ENCODE peak calls at places on chromosomes 5 and 9, in five cellular contexts. P is astrocyte of the spinal cord, V is prostate gland, C is lower lobe of right lung, T is GM12865. M is an unnamed sample.

GRCh38 chr5:139141841-139142240 is 56.3 kb downstream of the SIL1 start:
- DNase-seq in V (peak), T (no peak), P (peak), C (peak), M (no peak)

GRCh38 chr5:5665225-5666075 is 243.0 kb downstream of the ICE1 start:
- DNase-seq in V (no peak), P (peak), T (no peak), C (no peak), M (no peak)

GRCh38 chr5:57887851-57888621 is 405.4 kb upstream of the ACTBL2 start:
- DNase-seq in V (peak), C (no peak), P (peak), T (peak), M (no peak)

GRCh38 chr9:128251701-128252100 is 24.1 kb downstream of the GOLGA2 start:
- DNase-seq in T (no peak), C (no peak), V (no peak), P (no peak), M (no peak)

GRCh38 chr5:146904890-146905289 is 26.3 kb upstream of the PPP2R2B start:
- DNase-seq in P (no peak), C (no peak), T (no peak), V (no peak), M (no peak)

GRCh38 chr5:135013445-135013844 is 20.6 kb downstream of the PITX1 start:
- DNase-seq in V (no peak), C (no peak), T (no peak), P (no peak), M (no peak)

GRCh38 chr9:129077236-129077635 is 3.7 kb upstream of the DOLPP1 start:
- DNase-seq in P (no peak), V (no peak), C (no peak), T (no peak), M (no peak)

GRCh38 chr9:22165144-22165543 is 156.0 kb upstream of the CDKN2B start:
- DNase-seq in V (no peak), P (peak), C (no peak), T (no peak), M (no peak)

GRCh38 chr5:9505215-9505614 is 40.7 kb downstream of the SEMA5A start:
- DNase-seq in P (no peak), V (no peak), T (no peak), C (no peak), M (no peak)

GRCh38 chr5:31962928-31963327 is 211.2 kb downstream of the GOLPH3 start:
- DNase-seq in V (no peak), P (peak), T (no peak), C (no peak), M (no peak)

GRCh38 chr9:124839612-124840299 is 13.5 kb upstream of the WDR38 start:
- DNase-seq in C (no peak), P (no peak), V (no peak), T (no peak), M (no peak)

GRCh38 chr5:51559390-51559789 is 176.1 kb downstream of the ISL1 start:
- DNase-seq in C (no peak), V (no peak), P (no peak), T (no peak), M (no peak)

GRCh38 chr9:119811030-119811429 is 441.8 kb upstream of the BRINP1 start:
- DNase-seq in T (peak), V (no peak), P (peak), C (no peak), M (no peak)

GRCh38 chr9:130631331-130632080 is 32.9 kb upstream of the PRDM12 start:
- DNase-seq in C (no peak), P (no peak), V (no peak), T (no peak), M (no peak)

GRCh38 chr5:157471709-157472108 is 11.7 kb downstream of the NIPAL4 start:
- DNase-seq in V (no peak), P (no peak), C (no peak), T (peak), M (no peak)

GRCh38 chr9:27368317-27368985 is 71.5 kb upstream of the EQTN start:
- DNase-seq in V (no peak), P (peak), C (no peak), T (no peak), M (no peak)

GRCh38 chr9:105678163-105678562 is 15.9 kb downstream of the TAL2 start:
- DNase-seq in C (no peak), V (no peak), T (no peak), P (no peak), M (no peak)

GRCh38 chr5:147369742-147370374 is 135.0 kb downstream of the STK32A start:
- DNase-seq in P (peak), V (no peak), C (no peak), T (no peak), M (no peak)

GRCh38 chr5:42851441-42851840 is 39.7 kb upstream of the SELENOP start:
- DNase-seq in T (no peak), C (no peak), P (no peak), V (no peak), M (no peak)

GRCh38 chr9:123715258-123715657 is 214.7 kb downstream of the DENND1A start:
- DNase-seq in C (no peak), P (no peak), V (no peak), T (no peak), M (no peak)

GRCh38 chr9:127166651-127167524 is 44.5 kb upstream of the ANGPTL2 start:
- DNase-seq in C (no peak), P (no peak), T (peak), V (no peak), M (peak)

GRCh38 chr9:79020266-79020665 is 551.5 kb upstream of the TLE4 start:
- DNase-seq in C (no peak), P (no peak), V (no peak), T (no peak), M (no peak)

GRCh38 chr5:42496397-42497156 is 73.3 kb downstream of the GHR start:
- DNase-seq in V (no peak), P (no peak), T (no peak), C (no peak), M (no peak)

GRCh38 chr9:27204578-27204977 is 92.4 kb downstream of the EQTN start:
- DNase-seq in V (no peak), P (peak), T (no peak), C (no peak), M (no peak)

GRCh38 chr5:160434022-160434531 is 12.4 kb downstream of the PTTG1 start:
- DNase-seq in V (no peak), T (peak), P (no peak), C (peak), M (no peak)

GRCh38 chr5:80172067-80172690 is 83.7 kb downstream of the SERINC5 start:
- DNase-seq in T (no peak), V (no peak), C (no peak), P (no peak), M (no peak)

GRCh38 chr5:66989286-66989685 is 207.3 kb downstream of the CD180 start:
- DNase-seq in V (no peak), P (peak), C (no peak), T (no peak), M (no peak)

GRCh38 chr5:100757618-100758017 is 145.5 kb downstream of the ST8SIA4 start:
- DNase-seq in C (no peak), P (no peak), T (no peak), V (no peak), M (no peak)

GRCh38 chr5:82597437-82597836 is 319.3 kb upstream of the RPS23 start:
- DNase-seq in T (no peak), C (no peak), P (no peak), V (no peak), M (no peak)

GRCh38 chr5:61618577-61618976 is 286.5 kb downstream of the ZSWIM6 start:
- DNase-seq in T (no peak), P (no peak), V (no peak), C (no peak), M (no peak)

GRCh38 chr5:159682623-159683022 is 233.7 kb upstream of the ADRA1B start:
- DNase-seq in T (no peak), V (no peak), P (no peak), C (no peak), M (no peak)

GRCh38 chr5:16465544-16466432 is at the start of gene ZNF622:
- DNase-seq in C (peak), V (peak), T (peak), P (peak), M (peak)

GRCh38 chr9:16368425-16369087 is 501.9 kb downstream of the BNC2 start:
- DNase-seq in V (no peak), C (no peak), T (no peak), P (no peak), M (no peak)

DNA sequence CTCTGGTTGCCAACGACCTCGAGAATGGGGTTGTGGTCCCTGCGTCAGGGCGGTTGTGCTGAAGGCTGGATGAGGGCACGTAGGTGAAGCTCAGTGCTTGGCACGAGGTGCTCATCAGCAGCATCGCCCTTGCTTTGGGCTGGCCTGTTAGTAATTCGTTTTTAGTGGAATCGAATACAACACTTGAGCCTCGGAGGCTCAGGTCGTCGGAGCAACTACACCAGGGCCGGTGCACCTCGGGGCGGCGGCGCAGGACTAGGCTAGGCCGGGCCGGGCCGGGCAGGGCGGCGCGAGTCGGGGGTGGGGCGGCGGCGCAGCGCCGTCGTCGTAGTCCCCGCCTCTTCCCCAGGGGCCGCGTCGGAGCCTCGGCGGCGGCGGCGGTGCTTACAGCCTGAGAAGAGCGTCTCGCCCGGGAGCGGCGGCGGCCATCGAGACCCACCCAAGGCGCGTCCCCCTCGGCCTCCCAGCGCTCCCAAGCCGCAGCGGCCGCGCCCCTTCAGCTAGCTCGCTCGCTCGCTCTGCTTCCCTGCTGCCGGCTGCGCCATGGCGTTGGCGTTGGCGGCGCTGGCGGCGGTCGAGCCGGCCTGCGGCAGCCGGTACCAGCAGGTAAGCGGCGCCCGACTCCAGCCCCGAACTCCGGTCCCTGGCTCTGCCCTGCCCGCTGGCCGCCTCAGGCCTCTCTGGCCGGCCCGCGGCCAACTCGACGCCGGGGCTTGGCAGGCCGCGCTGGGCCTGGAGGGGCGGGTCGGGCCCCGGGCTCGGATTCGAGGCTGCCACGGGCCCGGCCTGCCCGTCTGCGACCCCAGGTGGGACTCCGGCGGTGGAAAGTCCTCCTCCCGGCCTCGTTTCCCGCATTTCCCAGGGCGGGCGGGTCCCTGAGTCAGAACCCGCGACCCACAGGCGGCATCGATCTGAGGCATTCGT is at the start of gene NDFIP1:
- DNase-seq in C (peak), V (peak), T (peak), P (peak), M (no peak)
- TF ChIP-seq CTCF in C (no peak), V (no peak), T (no peak), P (no peak), M (peak)

GRCh38 chr9:12716823-12717222 is 23.6 kb downstream of the TYRP1 start:
- DNase-seq in P (no peak), T (no peak), V (no peak), C (no peak), M (no peak)

GRCh38 chr9:12719431-12719830 is 26.2 kb downstream of the TYRP1 start:
- DNase-seq in T (no peak), P (peak), V (no peak), C (no peak), M (no peak)

GRCh38 chr9:12720551-12720950 is 27.4 kb downstream of the TYRP1 start:
- DNase-seq in P (no peak), C (no peak), T (no peak), V (no peak), M (no peak)

GRCh38 chr9:12717907-12718306 is 24.7 kb downstream of the TYRP1 start:
- DNase-seq in T (no peak), P (no peak), C (no peak), V (no peak), M (no peak)

DNA sequence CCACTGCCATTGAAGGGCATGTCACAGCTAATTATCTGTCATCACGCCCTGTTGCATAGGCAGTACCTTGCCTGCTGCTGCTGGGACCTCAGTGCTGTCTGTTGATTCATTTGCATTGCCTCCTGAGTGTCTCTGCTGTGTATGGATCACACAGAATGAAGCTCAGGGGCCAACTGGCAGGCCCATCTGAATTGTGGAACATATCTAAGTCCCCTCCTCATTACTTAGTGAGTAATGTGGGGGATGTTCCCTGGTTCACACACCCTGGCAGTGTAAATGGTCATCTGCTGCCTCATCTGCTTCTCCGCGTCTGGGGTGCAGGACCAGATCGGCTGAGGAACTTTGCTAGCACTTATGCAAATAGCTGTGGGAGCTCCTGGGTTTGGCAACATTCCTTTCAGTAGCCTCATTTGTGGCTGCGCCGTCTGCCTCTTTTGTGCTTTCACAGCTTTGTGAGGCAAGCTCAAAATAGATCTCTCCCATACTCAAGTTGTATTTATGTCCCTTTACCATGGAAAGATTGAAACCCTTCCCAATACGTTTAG is 25.4 kb downstream of the TYRP1 start:
- DNase-seq in T (no peak), V (no peak), P (peak), C (no peak), M (no peak)
- H3K4me3 ChIP-seq in T (no peak), V (no peak), P (no peak), C (no peak), M (no peak)

GRCh38 chr5:87645241-87645640 is 232.5 kb upstream of the CCNH start:
- DNase-seq in V (no peak), T (no peak), C (no peak), P (no peak), M (no peak)

GRCh38 chr5:87653242-87653641 is 240.5 kb upstream of the CCNH start:
- DNase-seq in T (no peak), P (no peak), C (no peak), V (no peak), M (no peak)

GRCh38 chr5:87650284-87650683 is 237.6 kb upstream of the CCNH start:
- DNase-seq in V (no peak), C (no peak), P (peak), T (no peak), M (no peak)

GRCh38 chr5:87649455-87649854 is 236.7 kb upstream of the CCNH start:
- DNase-seq in T (no peak), P (peak), C (no peak), V (no peak), M (no peak)
- TF ChIP-seq CTCF in T (no peak), P (no peak), C (no peak), V (no peak), M (no peak)

GRCh38 chr5:2006971-2007291 is 124.2 kb upstream of the IRX4 start:
- DNase-seq in V (no peak), P (no peak), T (no peak), C (no peak), M (no peak)

GRCh38 chr5:2006193-2006970 is 123.7 kb upstream of the IRX4 start:
- DNase-seq in V (peak), P (no peak), T (no peak), C (no peak), M (no peak)

GRCh38 chr5:2007906-2008437 is 125.2 kb upstream of the IRX4 start:
- DNase-seq in C (no peak), V (peak), P (no peak), T (no peak), M (no peak)

GRCh38 chr5:2008851-2009629 is 126.3 kb upstream of the IRX4 start:
- DNase-seq in V (no peak), C (no peak), P (no peak), T (no peak), M (no peak)

GRCh38 chr5:2007437-2007905 is 124.7 kb upstream of the IRX4 start:
- DNase-seq in V (peak), P (no peak), T (no peak), C (no peak), M (no peak)
- H3K4me3 ChIP-seq in V (peak), P (no peak), T (no peak), C (no peak), M (no peak)

GRCh38 chr5:145396888-145397287 is 438.3 kb downstream of the PRELID2 start:
- DNase-seq in V (no peak), P (no peak), C (no peak), T (no peak), M (no peak)
- TF ChIP-seq CTCF in V (no peak), P (no peak), C (no peak), T (no peak), M (no peak)

GRCh38 chr9:86097510-86098224 is 1.7 kb downstream of the GOLM1 start:
- DNase-seq in P (peak), C (no peak), V (no peak), T (no peak), M (no peak)
- H3K4me3 ChIP-seq in P (peak), C (no peak), V (peak), T (no peak), M (no peak)

DNA sequence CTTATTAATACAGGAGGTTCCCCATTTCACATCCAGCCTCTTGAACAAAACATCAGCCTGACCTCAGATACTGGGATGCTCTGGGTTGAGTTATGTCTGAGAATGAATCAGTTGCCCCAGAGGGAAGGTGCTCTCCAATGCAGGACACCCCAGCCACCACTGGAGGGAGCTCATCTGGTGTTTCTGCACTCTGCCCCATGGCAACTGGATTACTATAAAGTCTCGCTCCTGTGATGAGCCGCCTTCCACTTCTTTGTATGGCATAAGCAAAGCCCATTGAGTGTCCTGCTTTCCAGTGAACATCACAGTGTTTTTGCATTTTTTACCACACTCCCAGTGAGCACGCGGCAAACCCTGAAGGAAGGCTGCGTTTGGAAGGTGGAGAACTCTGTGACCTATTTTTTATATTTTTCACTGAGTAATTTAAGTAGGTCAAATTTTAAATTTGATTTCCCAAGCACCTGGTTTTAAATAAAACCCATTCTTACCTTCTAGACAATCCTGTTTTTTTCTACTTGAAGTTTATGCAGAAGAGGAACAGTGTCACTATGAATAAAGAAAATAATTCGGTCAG is 176.9 kb upstream of the WWC1 start:
- DNase-seq in C (peak), T (peak), V (no peak), P (peak), M (peak)
- TF ChIP-seq CTCF in C (peak), T (peak), V (peak), P (peak), M (peak)

M was measured in GM12864.